ENCODE peak calls at places on chromosome 11, in five cellular contexts. A is PC-3, B is ovary, Y is fibroblast of mammary gland, F is GM12865. J is an unnamed sample.

GRCh38 chr11:128367573-128367972 is 219.8 kb downstream of the ETS1 start:
- DNase-seq in F (peak), B (no peak), Y (no peak), A (no peak), J (no peak)

GRCh38 chr11:64299847-64300648 is at the start of gene CATSPERZ:
- DNase-seq in B (peak), F (no peak), A (no peak), Y (no peak), J (no peak)

GRCh38 chr11:90243534-90243933 is 20.7 kb upstream of the CHORDC1 start:
- DNase-seq in B (no peak), A (no peak), F (no peak), Y (no peak), J (no peak)

GRCh38 chr11:86449993-86450629 is 75.4 kb downstream of the CCDC81 start:
- DNase-seq in F (no peak), A (no peak), Y (no peak), B (no peak), J (no peak)

GRCh38 chr11:122436188-122436555 is 219.3 kb upstream of the UBASH3B start:
- DNase-seq in B (no peak), Y (no peak), F (no peak), A (no peak), J (no peak)

GRCh38 chr11:118142081-118142480 is 10.5 kb downstream of the SCN4B start:
- DNase-seq in Y (peak), A (peak), F (no peak), B (no peak), J (no peak)

GRCh38 chr11:9796854-9797253 is 133.0 kb downstream of the SWAP70 start:
- DNase-seq in B (no peak), F (no peak), A (no peak), Y (peak), J (no peak)

GRCh38 chr11:2268911-2269600 is 1.3 kb downstream of the ASCL2 start:
- DNase-seq in B (no peak), F (no peak), A (peak), Y (peak), J (peak)

GRCh38 chr11:134261626-134262488 is 8.5 kb downstream of the ACAD8 start:
- DNase-seq in F (peak), B (no peak), Y (peak), A (peak), J (no peak)

GRCh38 chr11:72519220-72519881 is 85.0 kb upstream of the CLPB start:
- DNase-seq in Y (no peak), A (no peak), F (no peak), B (no peak), J (peak)

GRCh38 chr11:75532200-75532972 is 6.6 kb upstream of the GDPD5 start:
- DNase-seq in Y (peak), B (peak), A (peak), F (peak), J (peak)

GRCh38 chr11:127919206-127920000 is 668.0 kb downstream of the ETS1 start:
- DNase-seq in F (no peak), A (peak), Y (peak), B (no peak), J (peak)

DNA sequence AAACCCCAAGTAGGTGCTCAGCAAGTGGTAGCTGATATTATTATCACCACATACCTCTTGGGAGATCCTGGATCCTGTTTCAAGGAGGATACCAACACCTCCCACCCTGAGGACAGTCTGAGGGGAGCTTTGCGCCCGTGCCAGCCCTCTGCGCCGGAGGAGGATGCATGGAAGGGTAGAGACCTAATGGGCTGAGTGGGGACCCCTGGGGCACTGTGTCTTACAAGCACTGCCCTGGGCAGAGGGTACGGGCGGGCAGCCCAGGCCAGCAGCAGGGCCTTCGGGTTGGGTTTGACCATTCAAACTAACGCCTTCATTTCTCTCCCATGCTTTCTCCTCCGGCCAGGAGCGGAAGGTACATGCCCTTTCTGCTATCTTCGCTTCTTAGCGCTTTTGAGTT is 26.3 kb downstream of the MYBPC3 start:
- DNase-seq in B (no peak), A (no peak), F (no peak), Y (no peak), J (no peak)
- H3K4me3 ChIP-seq in B (no peak), A (no peak), F (no peak), Y (no peak), J (no peak)

GRCh38 chr11:67118801-67119576 is at the start of gene KDM2A:
- DNase-seq in B (peak), F (peak), Y (peak), A (peak), J (peak)
- TF ChIP-seq CTCF in B (no peak), F (peak), Y (no peak), A (no peak), J (no peak)

GRCh38 chr11:61037694-61038093 is 64.6 kb upstream of the CD5 start:
- DNase-seq in A (peak), F (no peak), B (no peak), Y (peak), J (no peak)

GRCh38 chr11:61042961-61043540 is 59.2 kb upstream of the CD5 start:
- DNase-seq in Y (no peak), B (no peak), F (peak), A (no peak), J (no peak)

GRCh38 chr11:61042537-61042936 is 59.8 kb upstream of the CD5 start:
- DNase-seq in B (no peak), Y (no peak), F (peak), A (no peak), J (no peak)

GRCh38 chr11:61045271-61045670 is 57.0 kb upstream of the CD5 start:
- DNase-seq in A (peak), B (no peak), F (no peak), Y (no peak), J (no peak)

GRCh38 chr11:61041755-61042518 is 60.4 kb upstream of the CD5 start:
- DNase-seq in B (peak), Y (no peak), A (peak), F (peak), J (no peak)
- H3K4me3 ChIP-seq in B (no peak), Y (no peak), A (no peak), F (peak), J (no peak)

GRCh38 chr11:59771605-59772004 is 16.4 kb downstream of the STX3 start:
- DNase-seq in B (no peak), A (no peak), F (no peak), Y (no peak), J (no peak)

GRCh38 chr11:59770869-59771268 is 15.7 kb downstream of the STX3 start:
- DNase-seq in F (no peak), Y (no peak), A (no peak), B (no peak), J (no peak)

GRCh38 chr11:59769086-59769485 is 13.9 kb downstream of the STX3 start:
- DNase-seq in Y (peak), B (no peak), A (no peak), F (no peak), J (peak)

GRCh38 chr11:59769828-59770227 is 14.7 kb downstream of the STX3 start:
- DNase-seq in B (no peak), A (no peak), Y (no peak), F (no peak), J (no peak)

GRCh38 chr11:59770324-59770723 is 15.1 kb downstream of the STX3 start:
- DNase-seq in B (no peak), A (no peak), Y (no peak), F (no peak), J (no peak)
- TF ChIP-seq CTCF in B (no peak), A (no peak), Y (no peak), F (no peak), J (no peak)

DNA sequence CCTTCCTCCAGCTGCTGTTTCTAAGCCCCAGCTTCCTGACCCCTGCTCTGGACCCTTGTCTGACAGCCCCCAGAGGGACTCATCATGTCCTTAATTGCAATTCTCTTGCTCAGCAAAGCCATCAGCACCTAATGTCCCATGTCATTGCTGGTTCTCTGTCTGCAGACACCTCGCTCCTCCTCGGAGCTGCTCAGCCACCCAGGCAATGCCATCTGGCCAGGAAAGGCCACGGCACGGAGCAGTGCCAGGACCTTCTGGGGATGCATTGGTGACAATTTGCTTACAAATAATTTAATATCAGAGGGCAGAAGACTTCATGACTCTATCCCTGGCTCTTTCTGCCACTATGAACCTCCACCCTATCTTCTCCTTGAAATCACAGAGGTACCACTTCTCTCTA is 107.0 kb upstream of the THY1 start:
- DNase-seq in Y (no peak), F (no peak), A (no peak), B (no peak), J (no peak)
- H3K4me3 ChIP-seq in Y (no peak), F (no peak), A (no peak), B (no peak), J (no peak)

GRCh38 chr11:92611157-92611556 is 358.3 kb upstream of the MTNR1B start:
- DNase-seq in Y (no peak), A (no peak), F (no peak), B (no peak), J (no peak)
- TF ChIP-seq CTCF in Y (no peak), A (no peak), F (no peak), B (no peak), J (no peak)

GRCh38 chr11:124722176-124722575 is 17.6 kb upstream of the NRGN start:
- DNase-seq in B (no peak), F (no peak), A (no peak), Y (no peak), J (no peak)

GRCh38 chr11:124724854-124725718 is 14.7 kb upstream of the NRGN start:
- DNase-seq in F (no peak), A (no peak), B (no peak), Y (no peak), J (no peak)

GRCh38 chr11:124725719-124726105 is 14.0 kb upstream of the NRGN start:
- DNase-seq in F (no peak), B (no peak), A (peak), Y (peak), J (no peak)
- H3K4me3 ChIP-seq in F (no peak), B (no peak), A (peak), Y (no peak), J (no peak)

GRCh38 chr11:61607920-61608599 is 27.2 kb upstream of the SYT7 start:
- DNase-seq in A (no peak), F (no peak), Y (no peak), B (no peak), J (peak)

GRCh38 chr11:61611309-61611708 is 30.4 kb upstream of the SYT7 start:
- DNase-seq in F (no peak), B (no peak), Y (no peak), A (no peak), J (no peak)

GRCh38 chr11:61609000-61609969 is 28.4 kb upstream of the SYT7 start:
- DNase-seq in B (no peak), Y (no peak), A (peak), F (no peak), J (no peak)

GRCh38 chr11:61610905-61611304 is 30.0 kb upstream of the SYT7 start:
- DNase-seq in B (no peak), Y (no peak), F (no peak), A (no peak), J (no peak)

GRCh38 chr11:61609970-61610347 is 29.1 kb upstream of the SYT7 start:
- DNase-seq in F (no peak), Y (no peak), B (no peak), A (peak), J (no peak)
- TF ChIP-seq CTCF in F (no peak), Y (peak), B (no peak), A (peak), J (peak)

J was measured in fibroblast of villous mesenchyme.